ENCODE peak calls at places on chromosome 10, in seven cellular contexts. O, X, U, B, G, T and V are unnamed samples.

GRCh38 chr10:117477961-117478670 is 64.4 kb upstream of the EMX2 start:
- DNase-seq in U (no peak), B (no peak), T (no peak), O (peak; percentile 66), G (no peak), X (no peak), V (no peak)

GRCh38 chr10:70255329-70256299 is 22.4 kb upstream of the PPA1 start:
- DNase-seq in U (no peak), O (no peak), G (no peak), T (peak; percentile 82), B (peak; percentile 82), X (peak; percentile 34), V (no peak)

GRCh38 chr10:1531883-1532597 is 205.3 kb downstream of the ADARB2 start:
- DNase-seq in X (no peak), T (no peak), G (no peak), U (no peak), B (no peak), O (no peak), V (peak; percentile 26)

GRCh38 chr10:99872367-99873162 is 90.1 kb downstream of the ABCC2 start:
- DNase-seq in U (no peak), O (peak; percentile 26), B (no peak), G (no peak), T (peak; percentile 58), X (no peak), V (no peak)

GRCh38 chr10:52027055-52027454 is 287.0 kb upstream of the DKK1 start:
- DNase-seq in O (no peak), T (no peak), X (no peak), U (no peak), G (no peak), B (no peak), V (no peak)

GRCh38 chr10:74947781-74948401 is 121.5 kb downstream of the KAT6B start:
- DNase-seq in G (no peak), B (no peak), U (no peak), X (peak; percentile 22), T (no peak), O (no peak), V (no peak)

GRCh38 chr10:87635498-87636312 is 24.0 kb upstream of the PAPSS2 start:
- DNase-seq in T (peak; percentile 43), B (no peak), X (no peak), U (no peak), G (no peak), O (peak; percentile 68), V (no peak)

GRCh38 chr10:124248646-124249045 is 155.2 kb upstream of the CHST15 start:
- DNase-seq in B (no peak), G (no peak), U (peak; percentile 23), O (no peak), X (peak; percentile 3), T (no peak), V (peak; percentile 58)

GRCh38 chr10:101793526-101793925 is 10.3 kb upstream of the NPM3 start:
- DNase-seq in O (no peak), G (no peak), X (no peak), B (no peak), U (no peak), T (no peak), V (no peak)

GRCh38 chr10:101803511-101803910 is 14.7 kb downstream of the OGA start:
- DNase-seq in X (no peak), U (no peak), B (no peak), T (no peak), G (no peak), O (no peak), V (no peak)

GRCh38 chr10:101797403-101798059 is 14.3 kb upstream of the NPM3 start:
- DNase-seq in G (no peak), B (no peak), U (no peak), T (no peak), O (no peak), X (no peak), V (no peak)
- TF ChIP-seq EP300 in G (no peak), B (no peak), U (no peak), T (no peak), O (no peak), X (no peak), V (no peak)

GRCh38 chr10:61943699-61944444 is 42.4 kb downstream of the ARID5B start:
- DNase-seq in B (no peak), X (no peak), O (no peak), T (no peak), U (no peak), G (no peak), V (no peak)
- H3K4me3 ChIP-seq in B (no peak overlapping the region), X (no peak overlapping the region), O (no peak overlapping the region), T (no peak overlapping the region), U (no peak overlapping the region), G (no peak overlapping the region), V (peak overlapping the region; percentile 16)

GRCh38 chr10:34187201-34187600 is 627.9 kb downstream of the PARD3 start:
- DNase-seq in X (no peak), B (no peak), U (no peak), T (no peak), O (no peak), G (no peak), V (no peak)
- TF ChIP-seq EP300 in X (no peak), B (no peak), U (no peak), T (no peak), O (no peak), G (no peak), V (no peak)

DNA sequence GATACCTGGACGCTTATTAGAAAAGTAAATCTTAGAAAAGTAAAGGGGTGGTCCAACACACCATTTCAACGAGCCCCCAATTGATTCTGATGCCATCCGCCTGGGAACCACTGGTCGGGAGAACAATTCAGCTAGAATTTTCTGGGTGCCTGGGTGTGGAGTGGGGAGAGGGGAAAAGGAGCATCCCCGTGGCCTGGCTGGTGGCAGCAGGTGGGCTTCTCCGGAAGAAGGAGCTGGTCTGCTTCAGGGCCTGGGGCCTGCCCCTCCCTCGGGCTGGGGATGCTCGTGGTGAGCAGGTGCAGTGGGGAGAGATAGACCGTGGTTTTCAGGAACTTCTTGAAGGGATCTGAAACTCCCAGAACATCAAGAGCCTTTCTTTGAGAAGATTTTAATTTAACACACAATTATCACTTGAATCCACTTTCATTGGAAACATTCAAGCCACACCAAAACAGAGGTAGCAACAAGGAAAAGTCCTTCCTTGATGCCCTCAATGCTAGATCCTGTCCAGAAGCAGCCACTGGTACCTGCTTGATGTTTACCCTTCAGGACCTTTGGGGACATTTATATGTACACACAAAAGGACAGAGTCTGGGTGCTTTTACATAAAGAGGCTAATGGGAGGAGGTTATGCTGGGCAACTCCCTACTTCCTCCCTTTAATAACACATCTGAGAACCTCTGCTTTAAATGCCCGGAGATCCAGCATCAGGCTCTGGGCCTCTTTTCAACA is 39.7 kb upstream of the DUSP5 start:
- DNase-seq in O (no peak), U (no peak), T (no peak), X (peak; percentile 19), G (no peak), B (no peak), V (no peak)
- H3K4me3 ChIP-seq in O (no peak overlapping the region), U (no peak overlapping the region), T (no peak overlapping the region), X (no peak overlapping the region), G (no peak overlapping the region), B (no peak overlapping the region), V (no peak overlapping the region)

GRCh38 chr10:21100871-21101514 is 203.9 kb upstream of the NEBL start:
- DNase-seq in T (no peak), B (no peak), X (no peak), G (no peak), U (no peak), O (no peak), V (no peak)

GRCh38 chr10:21100190-21100589 is 203.1 kb upstream of the NEBL start:
- DNase-seq in T (no peak), O (no peak), G (no peak), B (no peak), U (no peak), X (no peak), V (no peak)

GRCh38 chr10:21097926-21098355 is 200.8 kb upstream of the NEBL start:
- DNase-seq in G (no peak), X (no peak), T (no peak), O (no peak), U (no peak), B (no peak), V (no peak)

GRCh38 chr10:21095494-21096055 is 198.5 kb upstream of the NEBL start:
- DNase-seq in B (no peak), G (no peak), U (no peak), O (no peak), T (no peak), X (no peak), V (no peak)

GRCh38 chr10:21099291-21099800 is 202.2 kb upstream of the NEBL start:
- DNase-seq in G (no peak), B (no peak), U (no peak), O (no peak), X (no peak), T (no peak), V (no peak)
- TF ChIP-seq EP300 in G (no peak), B (no peak), U (no peak), O (no peak), X (no peak), T (no peak), V (no peak)

GRCh38 chr10:122018951-122019413 is 30.0 kb downstream of the TACC2 start:
- DNase-seq in T (no peak), G (no peak), X (peak; percentile 74), B (peak; percentile 68), O (peak; percentile 33), U (peak; percentile 76), V (no peak)
- H3K4me3 ChIP-seq in T (peak overlapping the region; percentile 65), G (peak overlapping the region; percentile 24), X (peak overlapping the region; percentile 32), B (peak overlapping the region; percentile 13), O (peak overlapping the region; percentile 32), U (peak overlapping the region; percentile 40), V (peak overlapping the region; percentile 42)

GRCh38 chr10:125273023-125273422 is 112.7 kb upstream of the CTBP2 start:
- DNase-seq in O (no peak), B (no peak), G (no peak), U (no peak), X (no peak), T (no peak), V (no peak)
- TF ChIP-seq EP300 in O (no peak), B (no peak), G (no peak), U (no peak), X (no peak), T (no peak), V (no peak)